ENCODE peak calls at places on chromosomes 1 and 21, in eight cellular contexts. W is BJ, D is left ventricle myocardium inferior, N is left lung, I is uterus, C is heart left ventricle, K is mucosa of descending colon, G is bronchial epithelial cell. Q is an unnamed sample.

GRCh38 chr1:22835920-22836319 is 125.3 kb downstream of the EPHB2 start:
- DNase-seq in K (no peak), D (no peak), C (no peak), W (no peak), I (no peak), G (no peak), N (no peak), Q (no peak)

GRCh38 chr21:27371688-27372331 is 404.9 kb upstream of the ADAMTS5 start:
- DNase-seq in W (no peak), D (no peak), C (no peak), K (no peak), G (peak; percentile 31), N (no peak), I (no peak), Q (no peak)

GRCh38 chr1:244861683-244862082 is 2.7 kb downstream of the HNRNPU start:
- DNase-seq in C (no peak), K (no peak), D (no peak), G (no peak), N (no peak), W (no peak), I (no peak), Q (no peak)

GRCh38 chr1:21594935-21595897 is 73.9 kb downstream of the RAP1GAP start:
- DNase-seq in W (no peak), K (peak; percentile 69), G (no peak), I (no peak), N (peak; percentile 67), C (peak; percentile 61), D (peak; percentile 59), Q (peak; percentile 57)

GRCh38 chr1:13605159-13605558 is 21.5 kb downstream of the PDPN start:
- DNase-seq in D (no peak), K (no peak), G (peak; percentile 92), N (no peak), W (peak; percentile 91), I (peak; percentile 52), C (no peak), Q (no peak)

GRCh38 chr1:156865865-156866678 is 5.4 kb downstream of the NTRK1 start:
- DNase-seq in D (no peak), W (no peak), I (no peak), C (no peak), K (no peak), N (no peak), G (no peak), Q (no peak)

GRCh38 chr1:161816201-161816600 is 50.1 kb downstream of the ATF6 start:
- DNase-seq in G (no peak), D (no peak), W (peak; percentile 29), N (no peak), C (no peak), K (no peak), I (no peak), Q (peak; percentile 11)

GRCh38 chr1:116375884-116376733 is 3.1 kb downstream of the ATP1A1 start:
- DNase-seq in W (peak; percentile 36), G (peak; percentile 98), C (peak; percentile 64), N (peak; percentile 86), I (peak; percentile 78), D (peak; percentile 78), K (peak; percentile 89), Q (peak; percentile 41)

GRCh38 chr1:164635074-164635783 is 76.2 kb downstream of the PBX1 start:
- DNase-seq in W (no peak), D (no peak), G (no peak), C (no peak), I (no peak), K (no peak), N (no peak), Q (no peak)

GRCh38 chr1:48552420-48552819 is 80.4 kb upstream of the SPATA6 start:
- DNase-seq in I (no peak), C (no peak), W (no peak), N (no peak), K (peak; percentile 10), G (peak; percentile 48), D (no peak), Q (peak; percentile 24)

GRCh38 chr1:3616861-3617260 is 5.6 kb upstream of the MEGF6 start:
- DNase-seq in K (no peak), N (no peak), G (no peak), I (no peak), D (no peak), C (no peak), W (no peak), Q (no peak)
- TF ChIP-seq CTCF in K (no peak), N (no peak), G (no peak), I (no peak), D (no peak), C (no peak), W (no peak), Q (no peak)

GRCh38 chr1:111151838-111152237 is 11.8 kb downstream of the CEPT1 start:
- DNase-seq in D (no peak), C (no peak), N (no peak), K (no peak), G (no peak), W (no peak), I (no peak), Q (no peak)

GRCh38 chr1:111157425-111157824 is 17.4 kb downstream of the CEPT1 start:
- DNase-seq in I (no peak), G (no peak), C (no peak), D (no peak), W (no peak), K (no peak), N (no peak), Q (no peak)

GRCh38 chr1:111148376-111148881 is 8.4 kb downstream of the CEPT1 start:
- DNase-seq in N (no peak), I (no peak), K (no peak), D (no peak), C (no peak), W (no peak), G (no peak), Q (no peak)

DNA sequence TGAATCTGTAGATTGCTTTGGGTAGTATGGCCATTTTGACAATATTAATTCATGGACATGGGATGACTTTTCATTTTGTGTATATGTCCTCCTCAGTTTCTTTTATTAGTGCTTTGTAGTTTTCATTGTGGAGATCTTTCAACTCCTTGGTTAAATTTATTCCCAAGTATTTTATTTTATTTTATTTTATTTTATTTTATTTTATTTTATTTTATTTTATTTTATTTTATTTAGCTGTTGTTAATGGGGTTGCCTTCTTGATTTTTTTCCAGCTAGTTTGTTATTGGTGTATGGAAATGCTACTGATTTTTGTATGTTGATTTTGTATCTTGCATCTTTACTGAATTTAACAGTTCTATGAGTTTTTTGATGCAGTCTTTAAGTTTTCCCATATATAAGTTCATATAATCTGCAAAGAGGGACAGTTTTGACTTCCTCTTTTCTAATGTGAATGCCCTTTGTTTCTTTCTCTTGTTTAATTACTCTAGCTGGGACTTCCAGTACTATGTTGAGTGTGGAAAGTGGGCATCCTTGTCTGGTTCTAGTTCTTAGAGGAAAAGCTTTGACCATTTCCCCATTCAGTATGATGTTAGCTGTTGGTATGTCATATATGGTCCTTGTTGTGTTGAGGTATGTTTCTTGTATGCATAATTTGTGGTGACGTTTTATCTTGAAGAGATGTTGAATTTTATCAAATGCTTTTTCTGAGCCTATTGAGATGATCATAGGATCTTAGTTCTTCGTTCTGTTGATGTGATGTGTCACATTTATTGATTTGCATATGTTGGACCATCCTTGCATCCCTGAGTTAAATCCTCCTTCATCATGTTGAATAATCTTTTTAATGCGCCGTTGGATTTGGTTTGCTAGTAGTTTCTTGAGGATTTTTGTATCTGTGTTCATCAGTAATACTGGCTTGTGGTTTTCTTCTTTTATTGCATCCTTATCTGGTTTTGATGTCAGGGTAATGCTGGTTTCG is 14.3 kb downstream of the CEPT1 start:
- DNase-seq in D (no peak), W (no peak), I (no peak), K (no peak), G (no peak), C (no peak), N (no peak), Q (no peak)
- H3K36me3 ChIP-seq in D (peaks cover 58% of the 10 kb centered on the region), W (peaks cover 2% of the 10 kb centered on the region), I (no peaks in the 10 kb centered on the region), K (no peaks in the 10 kb centered on the region), G (peaks cover 6% of the 10 kb centered on the region), C (peaks cover 23% of the 10 kb centered on the region), N (peaks cover 65% of the 10 kb centered on the region), Q (peaks cover 50% of the 10 kb centered on the region)

GRCh38 chr1:93339171-93339697 is 6.5 kb upstream of the DR1 start:
- DNase-seq in K (no peak), C (no peak), N (no peak), D (no peak), G (peak; percentile 62), I (no peak), W (no peak), Q (no peak)

GRCh38 chr1:93340090-93340489 is 5.6 kb upstream of the DR1 start:
- DNase-seq in G (no peak), K (no peak), N (no peak), C (no peak), I (no peak), D (no peak), W (no peak), Q (no peak)

DNA sequence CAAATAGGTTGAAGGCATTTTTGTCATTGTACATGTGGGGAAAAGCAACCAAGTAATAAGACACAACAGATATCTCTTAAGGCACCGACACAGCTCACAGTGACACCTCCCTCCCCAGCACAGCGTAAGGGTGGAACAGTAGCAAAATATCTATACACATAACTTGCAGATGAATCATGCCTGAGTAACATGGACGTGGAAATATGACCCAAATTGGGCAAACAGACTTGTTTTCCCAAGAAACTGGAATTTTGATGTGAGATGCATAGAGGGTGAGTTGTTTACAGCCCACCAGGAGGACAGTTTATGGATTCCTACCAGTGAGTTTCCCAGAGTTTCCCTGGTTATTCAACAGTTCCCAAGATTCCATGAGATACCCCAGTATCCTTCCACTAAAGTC is 7.3 kb upstream of the DR1 start:
- DNase-seq in N (no peak), C (no peak), D (no peak), K (no peak), I (no peak), W (peak; percentile 85), G (peak; percentile 92), Q (no peak)
- H3K4me3 ChIP-seq in N (no peak overlapping the region), C (no peak overlapping the region), D (no peak overlapping the region), K (no peak overlapping the region), I (no peak overlapping the region), W (no peak overlapping the region), G (no peak overlapping the region), Q (no peak overlapping the region)

GRCh38 chr1:222557148-222557547 is 9.2 kb upstream of the HHIPL2 start:
- DNase-seq in D (no peak), C (no peak), W (no peak), I (no peak), K (no peak), G (no peak), N (no peak), Q (no peak)

GRCh38 chr1:222557574-222557973 is 9.7 kb upstream of the HHIPL2 start:
- DNase-seq in C (no peak), N (no peak), W (no peak), D (no peak), I (no peak), G (no peak), K (no peak), Q (no peak)

GRCh38 chr1:222555992-222556615 is 8.2 kb upstream of the HHIPL2 start:
- DNase-seq in G (no peak), I (no peak), K (no peak), C (no peak), N (no peak), D (no peak), W (no peak), Q (no peak)

DNA sequence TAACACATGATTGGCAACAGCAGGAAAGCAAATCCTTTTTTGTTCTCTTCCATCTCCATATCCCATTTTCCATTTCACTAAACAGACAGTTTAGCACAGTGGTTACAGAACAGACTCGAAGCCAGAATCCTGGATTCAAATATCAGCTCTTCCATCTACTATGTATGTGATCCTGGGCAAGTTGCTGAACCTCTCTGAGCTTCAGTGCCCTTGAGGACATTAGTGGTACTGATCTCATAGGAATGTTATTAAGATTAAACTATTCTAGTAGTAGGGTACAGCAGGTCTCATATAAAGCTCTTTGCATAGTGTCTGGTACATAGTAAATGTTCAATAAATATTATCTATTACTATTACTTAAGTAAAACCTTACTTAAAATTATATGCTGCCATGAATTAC is 13.8 kb upstream of the HHIPL2 start:
- DNase-seq in W (no peak), D (no peak), K (no peak), G (no peak), I (no peak), C (no peak), N (no peak), Q (no peak)
- TF ChIP-seq CTCF in W (no peak), D (no peak), K (no peak), G (no peak), I (no peak), C (no peak), N (no peak), Q (peak; percentile 12)

Q was measured in BE2C.